ENCODE peak calls at places on chromosomes 4 and X, in five cellular contexts. One of them, this sample, is unnamed.

GRCh38 chr4:88240297-88240714 is 44.1 kb downstream of the PPM1K start:
- DNase-seq in right lobe of liver: peak
- DNase-seq in progenitor cell of endocrine pancreas: no peak
- DNase-seq in esophagus muscularis mucosa: peak
- DNase-seq in MCF 10A: no peak
- DNase-seq in this sample: no peak

GRCh38 chr4:108372678-108373077 is 203.9 kb upstream of the LEF1 start:
- DNase-seq in right lobe of liver: no peak
- DNase-seq in progenitor cell of endocrine pancreas: no peak
- DNase-seq in esophagus muscularis mucosa: peak
- DNase-seq in MCF 10A: no peak
- DNase-seq in this sample: no peak

GRCh38 chrX:133323450-133323849 is 91.8 kb downstream of the GPC4 start:
- DNase-seq in right lobe of liver: no peak
- DNase-seq in progenitor cell of endocrine pancreas: no peak
- DNase-seq in esophagus muscularis mucosa: no peak
- DNase-seq in MCF 10A: no peak
- DNase-seq in this sample: no peak

GRCh38 chr4:142142403-142142802 is 506.0 kb downstream of the IL15 start:
- DNase-seq in right lobe of liver: no peak
- DNase-seq in progenitor cell of endocrine pancreas: no peak
- DNase-seq in esophagus muscularis mucosa: no peak
- DNase-seq in MCF 10A: no peak
- DNase-seq in this sample: no peak

GRCh38 chrX:154991039-154991438 is 31.5 kb downstream of the F8 start:
- DNase-seq in right lobe of liver: no peak
- DNase-seq in progenitor cell of endocrine pancreas: no peak
- DNase-seq in esophagus muscularis mucosa: no peak
- DNase-seq in MCF 10A: no peak
- DNase-seq in this sample: peak

GRCh38 chrX:46447384-46447783 is 97.8 kb downstream of the ZNF674 start:
- DNase-seq in right lobe of liver: no peak
- DNase-seq in progenitor cell of endocrine pancreas: no peak
- DNase-seq in esophagus muscularis mucosa: no peak
- DNase-seq in MCF 10A: peak
- DNase-seq in this sample: no peak

GRCh38 chrX:69162466-69162865 is 2.8 kb downstream of the PJA1 start:
- DNase-seq in right lobe of liver: no peak
- DNase-seq in progenitor cell of endocrine pancreas: no peak
- DNase-seq in esophagus muscularis mucosa: peak
- DNase-seq in MCF 10A: no peak
- DNase-seq in this sample: no peak

GRCh38 chr4:43990968-43991367 is 457.6 kb downstream of the KCTD8 start:
- DNase-seq in right lobe of liver: no peak
- DNase-seq in progenitor cell of endocrine pancreas: no peak
- DNase-seq in esophagus muscularis mucosa: no peak
- DNase-seq in MCF 10A: no peak
- DNase-seq in this sample: no peak

GRCh38 chrX:136963973-136964372 is 69.8 kb downstream of the GPR101 start:
- DNase-seq in right lobe of liver: no peak
- DNase-seq in progenitor cell of endocrine pancreas: no peak
- DNase-seq in esophagus muscularis mucosa: no peak
- DNase-seq in MCF 10A: no peak
- DNase-seq in this sample: no peak

GRCh38 chr4:2243682-2244380 is 1.9 kb upstream of the HAUS3 start:
- DNase-seq in right lobe of liver: peak
- DNase-seq in progenitor cell of endocrine pancreas: peak
- DNase-seq in esophagus muscularis mucosa: no peak
- DNase-seq in MCF 10A: peak
- DNase-seq in this sample: peak

GRCh38 chr4:91086008-91086407 is 958.8 kb downstream of the CCSER1 start:
- DNase-seq in right lobe of liver: no peak
- DNase-seq in progenitor cell of endocrine pancreas: no peak
- DNase-seq in esophagus muscularis mucosa: no peak
- DNase-seq in MCF 10A: no peak
- DNase-seq in this sample: no peak

GRCh38 chrX:43166874-43167273 is 388.9 kb upstream of the PPP1R2C start:
- DNase-seq in right lobe of liver: no peak
- DNase-seq in progenitor cell of endocrine pancreas: no peak
- DNase-seq in esophagus muscularis mucosa: no peak
- DNase-seq in MCF 10A: peak
- DNase-seq in this sample: no peak

GRCh38 chr4:83204731-83205130 is 79.9 kb downstream of the COQ2 start:
- DNase-seq in right lobe of liver: no peak
- DNase-seq in progenitor cell of endocrine pancreas: no peak
- DNase-seq in esophagus muscularis mucosa: no peak
- DNase-seq in MCF 10A: no peak
- DNase-seq in this sample: no peak

GRCh38 chr4:61923179-61923578 is 723.1 kb downstream of the ADGRL3 start:
- DNase-seq in right lobe of liver: no peak
- DNase-seq in progenitor cell of endocrine pancreas: no peak
- DNase-seq in esophagus muscularis mucosa: no peak
- DNase-seq in MCF 10A: no peak
- DNase-seq in this sample: no peak

GRCh38 chrX:65744965-65745364 is 77.5 kb downstream of the MSN start:
- DNase-seq in right lobe of liver: no peak
- DNase-seq in progenitor cell of endocrine pancreas: no peak
- DNase-seq in esophagus muscularis mucosa: no peak
- DNase-seq in MCF 10A: peak
- DNase-seq in this sample: no peak

GRCh38 chrX:433771-434170 is 47.1 kb upstream of the PPP2R3B start:
- DNase-seq in right lobe of liver: no peak
- DNase-seq in progenitor cell of endocrine pancreas: no peak
- DNase-seq in esophagus muscularis mucosa: no peak
- DNase-seq in MCF 10A: no peak
- DNase-seq in this sample: no peak

GRCh38 chrX:97563531-97564133 is 679.9 kb downstream of the RPA4 start:
- DNase-seq in right lobe of liver: peak
- DNase-seq in progenitor cell of endocrine pancreas: no peak
- DNase-seq in esophagus muscularis mucosa: no peak
- DNase-seq in MCF 10A: no peak
- DNase-seq in this sample: peak

GRCh38 chr4:105210901-105211300 is 64.2 kb downstream of the TET2 start:
- DNase-seq in right lobe of liver: no peak
- DNase-seq in progenitor cell of endocrine pancreas: no peak
- DNase-seq in esophagus muscularis mucosa: no peak
- DNase-seq in MCF 10A: no peak
- DNase-seq in this sample: no peak

GRCh38 chrX:46819136-46819535 is 17.7 kb upstream of the RP2 start:
- DNase-seq in right lobe of liver: no peak
- DNase-seq in progenitor cell of endocrine pancreas: no peak
- DNase-seq in esophagus muscularis mucosa: no peak
- DNase-seq in MCF 10A: no peak
- DNase-seq in this sample: no peak

GRCh38 chr4:7804759-7805385 is 134.8 kb downstream of the AFAP1 start:
- DNase-seq in right lobe of liver: no peak
- DNase-seq in progenitor cell of endocrine pancreas: no peak
- DNase-seq in esophagus muscularis mucosa: no peak
- DNase-seq in MCF 10A: no peak
- DNase-seq in this sample: no peak

GRCh38 chr4:18077808-18078207 is 56.3 kb upstream of the LCORL start:
- DNase-seq in right lobe of liver: no peak
- DNase-seq in progenitor cell of endocrine pancreas: no peak
- DNase-seq in esophagus muscularis mucosa: no peak
- DNase-seq in MCF 10A: no peak
- DNase-seq in this sample: no peak

GRCh38 chrX:36856849-36857248 is 151.3 kb upstream of the FAM47C start:
- DNase-seq in right lobe of liver: no peak
- DNase-seq in progenitor cell of endocrine pancreas: no peak
- DNase-seq in esophagus muscularis mucosa: no peak
- DNase-seq in MCF 10A: peak
- DNase-seq in this sample: no peak
- TF ChIP-seq CTCF in right lobe of liver: no peak
- TF ChIP-seq CTCF in progenitor cell of endocrine pancreas: no peak
- TF ChIP-seq CTCF in esophagus muscularis mucosa: no peak
- TF ChIP-seq CTCF in MCF 10A: peak
- TF ChIP-seq CTCF in this sample: no peak

GRCh38 chr4:75135068-75135825 is 202.3 kb downstream of the PARM1 start:
- DNase-seq in right lobe of liver: no peak
- DNase-seq in progenitor cell of endocrine pancreas: no peak
- DNase-seq in esophagus muscularis mucosa: no peak
- DNase-seq in MCF 10A: no peak
- DNase-seq in this sample: no peak
- TF ChIP-seq CTCF in right lobe of liver: no peak
- TF ChIP-seq CTCF in progenitor cell of endocrine pancreas: no peak
- TF ChIP-seq CTCF in esophagus muscularis mucosa: no peak
- TF ChIP-seq CTCF in MCF 10A: no peak
- TF ChIP-seq CTCF in this sample: no peak

GRCh38 chr4:48129307-48130014 is 4.6 kb downstream of the TXK start:
- DNase-seq in right lobe of liver: peak
- DNase-seq in progenitor cell of endocrine pancreas: no peak
- DNase-seq in esophagus muscularis mucosa: no peak
- DNase-seq in MCF 10A: no peak
- DNase-seq in this sample: peak
- TF ChIP-seq CTCF in right lobe of liver: no peak
- TF ChIP-seq CTCF in progenitor cell of endocrine pancreas: peak
- TF ChIP-seq CTCF in esophagus muscularis mucosa: no peak
- TF ChIP-seq CTCF in MCF 10A: no peak
- TF ChIP-seq CTCF in this sample: no peak

GRCh38 chr4:21790437-21791029 is 158.0 kb downstream of the KCNIP4 start:
- DNase-seq in right lobe of liver: no peak
- DNase-seq in progenitor cell of endocrine pancreas: no peak
- DNase-seq in esophagus muscularis mucosa: no peak
- DNase-seq in MCF 10A: peak
- DNase-seq in this sample: peak
- TF ChIP-seq CTCF in right lobe of liver: peak
- TF ChIP-seq CTCF in progenitor cell of endocrine pancreas: peak
- TF ChIP-seq CTCF in esophagus muscularis mucosa: no peak
- TF ChIP-seq CTCF in MCF 10A: peak
- TF ChIP-seq CTCF in this sample: peak

GRCh38 chrX:67780694-67781109 is 236.9 kb downstream of the AR start:
- DNase-seq in right lobe of liver: peak
- DNase-seq in progenitor cell of endocrine pancreas: no peak
- DNase-seq in esophagus muscularis mucosa: no peak
- DNase-seq in MCF 10A: peak
- DNase-seq in this sample: no peak

GRCh38 chrX:67777148-67777547 is 233.3 kb downstream of the AR start:
- DNase-seq in right lobe of liver: no peak
- DNase-seq in progenitor cell of endocrine pancreas: no peak
- DNase-seq in esophagus muscularis mucosa: no peak
- DNase-seq in MCF 10A: no peak
- DNase-seq in this sample: no peak

GRCh38 chrX:67779099-67779498 is 235.3 kb downstream of the AR start:
- DNase-seq in right lobe of liver: no peak
- DNase-seq in progenitor cell of endocrine pancreas: no peak
- DNase-seq in esophagus muscularis mucosa: no peak
- DNase-seq in MCF 10A: no peak
- DNase-seq in this sample: no peak

GRCh38 chrX:67784712-67785111 is 240.9 kb downstream of the AR start:
- DNase-seq in right lobe of liver: no peak
- DNase-seq in progenitor cell of endocrine pancreas: no peak
- DNase-seq in esophagus muscularis mucosa: no peak
- DNase-seq in MCF 10A: peak
- DNase-seq in this sample: no peak

DNA sequence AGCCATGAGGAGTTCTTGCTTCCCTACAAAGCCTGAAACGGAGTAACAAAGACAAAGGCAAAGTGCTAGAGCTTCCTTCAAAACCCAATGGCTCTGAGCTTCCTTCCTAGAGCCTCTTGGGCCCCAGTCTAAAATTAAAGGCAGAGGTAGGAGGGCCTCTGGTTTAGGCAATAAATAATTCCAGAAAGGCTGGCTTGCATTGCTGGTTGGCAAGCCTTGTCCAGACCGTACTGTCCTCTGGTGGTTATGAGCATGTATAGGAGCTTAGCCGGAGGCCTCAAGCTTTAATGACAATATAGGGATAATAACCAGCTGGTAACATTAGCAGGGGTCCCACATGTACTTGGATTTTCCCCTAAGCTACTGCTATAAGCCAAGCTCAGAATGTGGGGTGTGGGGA is 237.3 kb downstream of the AR start:
- DNase-seq in right lobe of liver: no peak
- DNase-seq in progenitor cell of endocrine pancreas: no peak
- DNase-seq in esophagus muscularis mucosa: no peak
- DNase-seq in MCF 10A: no peak
- DNase-seq in this sample: no peak
- TF ChIP-seq CTCF in right lobe of liver: no peak
- TF ChIP-seq CTCF in progenitor cell of endocrine pancreas: no peak
- TF ChIP-seq CTCF in esophagus muscularis mucosa: no peak
- TF ChIP-seq CTCF in MCF 10A: peak
- TF ChIP-seq CTCF in this sample: no peak